ENCODE peak calls at places on chromosomes 3 and 15, in five cellular contexts. Y, B, J, N and Q are unnamed samples.

GRCh38 chr3:122784436-122784835 is 9.2 kb downstream of the HSPBAP1 start:
- DNase-seq in Y (peak; percentile 90), B (peak; percentile 71), J (no peak), N (no peak), Q (peak; percentile 91)

GRCh38 chr3:63914312-63914711 is 2.1 kb upstream of the SCAANT1 start:
- DNase-seq in Y (peak; percentile 36), B (peak; percentile 69), J (peak; percentile 49), N (no peak), Q (peak; percentile 85)

GRCh38 chr15:70094690-70095311 is 2.9 kb downstream of the TLE3 start:
- DNase-seq in Y (peak; percentile 37), B (peak; percentile 18), J (no peak), N (no peak), Q (no peak)

GRCh38 chr3:150410311-150411105 is 2.4 kb downstream of the TSC22D2 start:
- DNase-seq in Y (no peak), B (peak; percentile 61), J (peak; percentile 26), N (peak; percentile 33), Q (peak; percentile 45)

GRCh38 chr15:49154799-49155109 is 645 bp downstream of the COPS2 start:
- DNase-seq in Y (no peak), B (no peak), J (no peak), N (no peak), Q (no peak)

GRCh38 chr3:38551026-38551832 is 55.1 kb downstream of the EXOG start:
- DNase-seq in Y (no peak), B (no peak), J (no peak), N (peak; percentile 1), Q (no peak)

GRCh38 chr3:126527455-126528211 is 3.7 kb downstream of the CHST13 start:
- DNase-seq in Y (no peak), B (no peak), J (no peak), N (no peak), Q (no peak)

GRCh38 chr15:37094542-37095196 is 5.7 kb downstream of the MEIS2 start:
- DNase-seq in Y (peak; percentile 72), B (peak; percentile 62), J (no peak), N (no peak), Q (no peak)

GRCh38 chr3:25910997-25911396 is 121.1 kb downstream of the OXSM start:
- DNase-seq in Y (peak; percentile 34), B (peak; percentile 40), J (no peak), N (peak; percentile 63), Q (peak; percentile 32)

GRCh38 chr3:195461518-195462307 is 18.9 kb upstream of the ACAP2 start:
- DNase-seq in Y (no peak), B (no peak), J (no peak), N (no peak), Q (no peak)

GRCh38 chr3:36318584-36319200 is 61.6 kb upstream of the STAC start:
- DNase-seq in Y (no peak), B (no peak), J (no peak), N (no peak), Q (no peak)

GRCh38 chr15:66401130-66402021 is 14.7 kb downstream of the MAP2K1 start:
- DNase-seq in Y (no peak), B (peak; percentile 22), J (no peak), N (no peak), Q (peak; percentile 49)

GRCh38 chr15:72592103-72592502 is 62.4 kb upstream of the GOLGA6B start:
- DNase-seq in Y (no peak), B (no peak), J (no peak), N (no peak), Q (no peak)

GRCh38 chr3:53236112-53236841 is 19.5 kb downstream of the TKT start:
- DNase-seq in Y (peak; percentile 95), B (peak; percentile 93), J (peak; percentile 32), N (no peak), Q (peak; percentile 82)

GRCh38 chr3:148943531-148944200 is 47.7 kb upstream of the GYG1 start:
- DNase-seq in Y (peak; percentile 93), B (peak; percentile 87), J (no peak), N (no peak), Q (peak; percentile 91)

GRCh38 chr15:92803852-92804609 is 96.1 kb upstream of the CHD2 start:
- DNase-seq in Y (peak; percentile 100), B (peak; percentile 99), J (peak; percentile 72), N (no peak), Q (peak; percentile 100)

GRCh38 chr3:96814581-96815567 is at the start of gene EPHA6:
- DNase-seq in Y (peak; percentile 4), B (peak; percentile 22), J (no peak), N (no peak), Q (no peak)

GRCh38 chr3:133930341-133930933 is 34.8 kb upstream of the RAB6B start:
- DNase-seq in Y (peak; percentile 80), B (peak; percentile 87), J (no peak), N (no peak), Q (peak; percentile 70)

GRCh38 chr3:172021859-172022258 is 17.5 kb upstream of the FNDC3B start:
- DNase-seq in Y (no peak), B (no peak), J (no peak), N (no peak), Q (no peak)

GRCh38 chr3:140198242-140198641 is 263.3 kb downstream of the CLSTN2 start:
- DNase-seq in Y (no peak), B (no peak), J (no peak), N (no peak), Q (no peak)

GRCh38 chr15:40891810-40892448 is 2.3 kb upstream of the VPS18 start:
- DNase-seq in Y (peak; percentile 54), B (peak; percentile 73), J (no peak), N (peak; percentile 65), Q (peak; percentile 82)

GRCh38 chr3:14508505-14508819 is 31.7 kb downstream of the GRIP2 start:
- DNase-seq in Y (no peak), B (no peak), J (peak; percentile 10), N (no peak), Q (no peak)

GRCh38 chr15:85764649-85765277 is 30.0 kb downstream of the KLHL25 start:
- DNase-seq in Y (peak; percentile 44), B (peak; percentile 78), J (no peak), N (no peak), Q (peak; percentile 16)

GRCh38 chr3:124951511-124952390 is 17.2 kb upstream of the MUC13 start:
- DNase-seq in Y (peak; percentile 45), B (peak; percentile 85), J (no peak), N (no peak), Q (peak; percentile 62)

GRCh38 chr3:158727499-158728377 is 4.5 kb downstream of the RARRES1 start:
- DNase-seq in Y (peak; percentile 87), B (peak; percentile 84), J (no peak), N (peak; percentile 39), Q (peak; percentile 74)

GRCh38 chr3:9101286-9101685 is 138.0 kb upstream of the RAD18 start:
- DNase-seq in Y (no peak), B (no peak), J (no peak), N (no peak), Q (no peak)

GRCh38 chr3:172516318-172517214 is 6.7 kb downstream of the TNFSF10 start:
- DNase-seq in Y (peak; percentile 77), B (peak; percentile 95), J (peak; percentile 55), N (no peak), Q (peak; percentile 100)

GRCh38 chr3:7144696-7145308 is 283.9 kb downstream of the GRM7 start:
- DNase-seq in Y (no peak), B (peak; percentile 2), J (no peak), N (peak; percentile 30), Q (peak; percentile 13)

GRCh38 chr3:98596902-98597500 is 3.6 kb upstream of the CPOX start:
- DNase-seq in Y (peak; percentile 33), B (peak; percentile 53), J (no peak), N (no peak), Q (peak; percentile 40)

GRCh38 chr3:179098388-179099077 is 26.9 kb upstream of the ZMAT3 start:
- DNase-seq in Y (peak; percentile 79), B (peak; percentile 72), J (no peak), N (no peak), Q (peak; percentile 57)

GRCh38 chr3:62662680-62663079 is 212.5 kb downstream of the CADPS start:
- DNase-seq in Y (no peak), B (no peak), J (no peak), N (peak; percentile 42), Q (no peak)

GRCh38 chr15:78021761-78022160 is 55.8 kb downstream of the TBC1D2B start:
- DNase-seq in Y (no peak), B (no peak), J (no peak), N (no peak), Q (no peak)

GRCh38 chr3:128456776-128457715 is 9.6 kb downstream of the DNAJB8 start:
- DNase-seq in Y (no peak), B (no peak), J (no peak), N (peak; percentile 80), Q (no peak)

GRCh38 chr15:74133071-74133702 is 2.8 kb downstream of the ISLR2 start:
- DNase-seq in Y (no peak), B (peak; percentile 16), J (no peak), N (no peak), Q (peak; percentile 43)

GRCh38 chr15:70066422-70066821 is 31.3 kb downstream of the TLE3 start:
- DNase-seq in Y (peak; percentile 32), B (peak; percentile 35), J (no peak), N (no peak), Q (no peak)

GRCh38 chr15:73832657-73833056 is 40.7 kb upstream of the TBC1D21 start:
- DNase-seq in Y (no peak), B (peak; percentile 5), J (no peak), N (no peak), Q (peak; percentile 5)

GRCh38 chr3:2898591-2899353 is 211.4 kb downstream of the IL5RA start:
- DNase-seq in Y (peak; percentile 5), B (no peak), J (no peak), N (no peak), Q (no peak)

GRCh38 chr3:146342971-146343370 is 92.1 kb upstream of the PLSCR4 start:
- DNase-seq in Y (peak; percentile 41), B (peak; percentile 65), J (no peak), N (no peak), Q (no peak)

GRCh38 chr3:47479826-47480160 is 4.1 kb upstream of the SCAP start:
- DNase-seq in Y (no peak), B (no peak), J (no peak), N (no peak), Q (no peak)